ENCODE peak calls at places on chromosome 1, in four cellular contexts. R is K562, U is HepG2, L is GM12878. X is an unnamed sample.

GRCh38 chr1:154787171-154787570 is 82.9 kb downstream of the KCNN3 start:
- DNase-seq in R (no peak), U (no peak), L (no peak), X (no peak)

GRCh38 chr1:242086093-242086492 is 87.2 kb upstream of the MAP1LC3C start:
- DNase-seq in R (no peak), U (no peak), L (no peak), X (no peak)

GRCh38 chr1:160862151-160863061 is at the start of gene CD244:
- DNase-seq in R (no peak), U (no peak), L (peak), X (no peak)

GRCh38 chr1:10778640-10779039 is 17.8 kb downstream of the CASZ1 start:
- DNase-seq in R (no peak), U (no peak), L (no peak), X (no peak)

GRCh38 chr1:161217831-161218230 is 2.7 kb downstream of the FCER1G start:
- DNase-seq in R (no peak), U (no peak), L (no peak), X (no peak)

GRCh38 chr1:228058981-228059535 is 23.4 kb upstream of the ARF1 start:
- DNase-seq in R (no peak), U (no peak), L (no peak), X (no peak)

GRCh38 chr1:66309006-66309741 is 224.8 kb upstream of the SGIP1 start:
- DNase-seq in R (no peak), U (no peak), L (no peak), X (no peak)

GRCh38 chr1:117899801-117900200 is 29.6 kb downstream of the GDAP2 start:
- DNase-seq in R (no peak), U (no peak), L (no peak), X (no peak)

GRCh38 chr1:87179076-87179475 is 149.6 kb upstream of the LMO4 start:
- DNase-seq in R (no peak), U (no peak), L (no peak), X (no peak)

GRCh38 chr1:197599789-197600188 is 175.5 kb downstream of the DENND1B start:
- DNase-seq in R (no peak), U (no peak), L (no peak), X (no peak)

GRCh38 chr1:177800386-177801058 is 169.3 kb downstream of the SEC16B start:
- DNase-seq in R (no peak), U (no peak), L (peak), X (no peak)

DNA sequence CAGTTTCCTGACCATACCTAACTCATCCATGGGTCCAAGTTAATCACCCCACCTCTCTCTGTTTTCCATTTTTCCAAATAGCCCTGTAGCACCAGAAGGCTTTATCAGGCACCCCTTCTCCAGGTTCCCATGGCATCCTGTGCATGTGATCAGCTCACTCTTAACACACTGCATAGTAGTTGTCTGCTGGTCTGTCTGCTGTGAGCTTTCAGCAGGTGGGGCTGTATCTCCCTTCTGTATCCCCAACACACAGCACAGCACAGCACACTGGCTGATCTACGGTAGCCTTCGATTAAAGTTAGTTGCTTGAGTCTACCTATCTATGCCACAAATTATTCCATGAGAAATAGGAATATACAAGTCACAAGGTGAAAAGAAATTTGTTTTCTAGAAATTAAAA is 54.3 kb upstream of the C1orf198 start:
- DNase-seq in R (no peak), U (no peak), L (no peak), X (no peak)
- TF ChIP-seq JUND in R (no peak), U (no peak), L (no peak), X (no peak)

DNA sequence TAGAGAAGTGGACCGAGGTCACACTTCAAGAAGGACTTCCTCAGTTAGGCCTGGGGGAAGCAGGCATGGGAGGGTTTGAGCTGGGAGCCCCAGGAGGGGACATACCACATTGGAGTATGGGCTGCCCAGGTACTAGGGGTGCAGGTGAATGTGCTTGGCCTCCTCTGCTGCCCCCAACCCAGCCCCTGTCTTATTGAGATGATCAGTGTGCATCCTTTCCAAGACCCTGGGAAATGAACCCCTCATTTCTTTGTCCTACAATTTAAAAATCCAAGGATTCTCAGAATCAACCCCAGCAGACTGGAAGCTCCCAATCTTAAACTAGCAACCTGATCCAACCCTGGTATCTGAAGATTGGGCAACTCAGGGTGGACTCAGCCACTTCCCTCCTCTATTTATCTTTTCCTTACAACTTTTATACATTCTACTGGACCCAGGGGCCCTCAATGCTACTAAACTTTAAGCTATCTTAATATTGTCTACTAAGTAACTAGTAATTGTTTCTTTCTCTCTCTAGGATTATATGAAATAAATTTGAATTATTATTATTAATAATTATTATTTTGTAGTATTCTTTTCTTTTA is 9.1 kb downstream of the MEX3A start:
- DNase-seq in R (no peak), U (no peak), L (no peak), X (no peak)
- TF ChIP-seq FOXM1 in R (no peak), U (no peak), L (no peak), X (no peak)

DNA sequence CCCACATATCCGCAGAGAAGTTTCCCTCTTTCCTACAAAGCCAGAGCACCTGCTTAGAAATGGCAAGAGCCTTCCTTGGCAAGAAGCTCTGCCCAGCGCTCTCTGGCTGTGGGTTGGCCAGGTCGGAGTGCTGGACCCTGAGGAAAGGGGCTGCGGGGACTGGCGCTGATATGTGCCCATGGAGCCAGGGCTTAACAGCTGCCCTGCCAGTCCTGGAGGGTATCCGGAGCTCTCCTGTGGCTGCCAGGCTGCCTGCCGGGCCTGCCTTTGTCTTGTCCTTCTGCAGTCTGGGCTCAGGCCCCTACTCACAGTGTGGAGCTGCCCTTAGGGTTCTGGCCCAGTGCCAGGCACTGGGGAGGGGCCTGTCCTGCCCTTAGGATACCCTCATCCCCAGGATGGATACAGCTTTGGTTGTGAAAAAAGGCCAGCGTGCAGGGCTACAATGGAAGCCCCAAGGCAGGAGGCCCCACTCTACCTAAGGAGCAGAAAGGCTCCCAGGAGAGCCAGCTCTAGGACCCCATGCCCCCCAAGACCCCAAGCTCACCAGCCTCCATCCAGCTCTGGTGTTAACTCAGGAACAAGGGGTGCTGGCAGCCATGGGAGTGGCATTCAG is 43.4 kb downstream of the KIAA1614 start:
- DNase-seq in R (no peak), U (no peak), L (no peak), X (peak)
- TF ChIP-seq JUND in R (no peak), U (no peak), L (no peak), X (no peak)

DNA sequence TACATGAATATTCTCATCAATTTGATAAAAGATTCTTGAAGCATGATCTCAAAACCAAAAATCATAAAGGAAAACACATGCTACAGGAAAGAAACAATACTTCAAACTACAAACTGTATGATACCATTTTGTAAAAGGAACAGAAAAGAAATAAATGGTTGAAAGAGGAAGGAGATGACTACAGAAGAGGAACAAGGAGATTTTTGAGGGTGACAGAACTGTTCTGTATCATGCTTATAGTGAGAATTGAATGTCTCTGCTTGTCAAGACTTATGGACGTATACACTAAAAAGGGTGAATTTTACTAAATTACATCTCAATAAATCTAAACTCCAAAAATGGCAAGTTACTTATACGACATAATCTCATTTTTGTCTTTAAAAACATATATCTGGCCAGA is 125.5 kb downstream of the EIF4G3 start:
- DNase-seq in R (no peak), U (no peak), L (no peak), X (no peak)
- TF ChIP-seq FOXM1 in R (no peak), U (no peak), L (no peak), X (no peak)

GRCh38 chr1:42747125-42747524 is 7.1 kb upstream of the CLDN19 start:
- DNase-seq in R (peak), U (no peak), L (no peak), X (peak)
- TF ChIP-seq JUND in R (no peak), U (no peak), L (no peak), X (no peak)

DNA sequence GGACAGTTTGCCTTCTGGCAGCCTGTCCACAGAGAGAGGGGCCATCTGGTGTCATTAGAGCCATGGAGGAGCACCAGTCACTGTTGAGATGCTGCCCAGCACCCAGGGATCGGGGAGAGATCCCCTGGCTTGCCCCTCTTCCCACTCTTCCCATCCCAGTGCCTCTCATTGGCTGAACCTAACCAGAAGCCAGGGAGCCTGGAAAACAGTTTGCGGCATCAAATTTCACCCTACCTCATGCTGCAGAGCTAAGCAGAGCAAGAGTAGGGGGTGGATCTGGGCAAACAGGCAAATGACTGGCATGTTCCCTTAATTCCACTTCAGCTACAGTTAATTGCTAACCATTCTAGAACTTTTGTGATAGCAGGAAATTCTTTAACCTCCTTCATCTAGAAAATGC is 19.1 kb downstream of the TRAF5 start:
- DNase-seq in R (no peak), U (no peak), L (no peak), X (no peak)
- TF ChIP-seq FOXM1 in R (no peak), U (no peak), L (no peak), X (no peak)

DNA sequence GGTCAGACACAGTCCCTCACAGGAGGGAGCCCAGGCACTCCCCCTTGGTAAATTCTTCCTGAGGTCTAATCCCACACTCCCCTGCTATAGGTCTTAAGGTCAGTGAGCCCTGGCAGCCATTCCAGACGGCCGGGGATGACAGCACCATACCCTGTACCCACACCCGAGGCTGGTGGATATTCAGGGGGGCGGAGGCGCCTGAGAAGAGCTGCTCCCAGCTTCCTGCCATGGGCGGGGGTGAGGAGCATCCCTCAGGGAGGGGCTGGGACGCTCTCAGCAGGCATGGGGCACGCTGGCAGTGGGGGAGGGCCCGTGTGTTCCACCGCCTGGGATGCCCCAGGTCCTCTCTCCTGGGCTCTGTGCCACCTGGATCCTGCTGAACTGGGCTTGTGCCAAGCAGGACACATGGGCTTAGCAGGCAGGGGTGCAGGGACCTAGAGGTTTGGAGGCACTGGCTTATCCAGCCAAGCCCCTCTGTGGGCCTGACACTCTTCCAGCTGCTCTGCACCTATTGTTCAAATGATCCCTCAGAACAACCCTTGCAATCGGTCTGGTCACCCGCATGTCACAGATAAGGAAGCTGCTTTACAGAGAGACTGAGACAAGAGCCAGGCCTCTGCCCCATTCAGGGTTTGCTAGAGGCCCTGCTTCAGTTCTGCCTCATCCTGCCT is 5.7 kb upstream of the ADGRB2 start:
- DNase-seq in R (no peak), U (no peak), L (no peak), X (peak)
- TF ChIP-seq JUND in R (no peak), U (no peak), L (no peak), X (no peak)

GRCh38 chr1:172138636-172139035 is 281.8 kb upstream of the C1orf105 start:
- DNase-seq in R (no peak), U (no peak), L (no peak), X (no peak)

GRCh38 chr1:172145231-172145651 is 275.2 kb upstream of the C1orf105 start:
- DNase-seq in R (no peak), U (no peak), L (no peak), X (peak)

GRCh38 chr1:172143384-172144025 is 277.0 kb upstream of the C1orf105 start:
- DNase-seq in R (no peak), U (no peak), L (no peak), X (no peak)

GRCh38 chr1:172144445-172145060 is 275.9 kb upstream of the C1orf105 start:
- DNase-seq in R (no peak), U (no peak), L (no peak), X (peak)

GRCh38 chr1:172141351-172142000 is 279.0 kb upstream of the C1orf105 start:
- DNase-seq in R (no peak), U (no peak), L (no peak), X (no peak)
- TF ChIP-seq FOXM1 in R (no peak), U (no peak), L (no peak), X (no peak)

DNA sequence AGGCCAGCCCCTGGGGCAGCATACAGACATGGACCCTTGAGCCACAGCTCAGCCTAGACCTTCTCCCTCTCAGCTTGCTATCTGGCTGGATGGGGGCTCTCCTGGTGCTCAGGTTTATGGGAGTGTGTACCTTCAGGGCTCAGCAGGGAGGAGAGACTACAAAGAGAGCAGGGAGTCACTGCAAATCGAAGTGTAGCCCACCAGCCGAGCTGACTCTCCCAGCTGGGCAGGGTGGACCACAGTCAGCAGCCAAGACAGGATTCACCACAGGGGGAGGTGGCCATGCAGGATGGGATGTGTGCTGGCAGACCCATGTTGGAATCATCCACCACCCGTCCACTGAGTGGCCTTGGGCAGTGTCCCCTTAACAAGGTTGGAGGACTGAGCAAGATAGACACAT is 78.3 kb downstream of the GLIS1 start:
- DNase-seq in R (no peak), U (no peak), L (no peak), X (no peak)
- TF ChIP-seq JUND in R (no peak), U (no peak), L (no peak), X (no peak)